ENCODE peak calls at places on chromosomes 1 and 21, in six cellular contexts. Q, B, R, I, O and K are unnamed samples.

GRCh38 chr1:34178072-34178471 is 1.4 kb downstream of the C1orf94 start:
- DNase-seq in Q (no peak), B (no peak), R (no peak), I (no peak), O (no peak), K (no peak)

GRCh38 chr21:46515109-46515508 is 56.4 kb downstream of the DIP2A start:
- DNase-seq in Q (peak; percentile 72), B (peak; percentile 75), R (peak; percentile 63), I (peak; percentile 18), O (no peak), K (no peak)

GRCh38 chr1:34929853-34930701 is 627 bp upstream of the DLGAP3 start:
- DNase-seq in Q (no peak), B (no peak), R (no peak), I (no peak), O (no peak), K (no peak)

GRCh38 chr1:37995773-37996379 is 6.1 kb upstream of the SF3A3 start:
- DNase-seq in Q (peak; percentile 93), B (no peak), R (peak; percentile 97), I (no peak), O (peak; percentile 82), K (peak; percentile 95)

GRCh38 chr1:214838351-214838750 is 235.4 kb downstream of the CENPF start:
- DNase-seq in Q (no peak), B (no peak), R (peak; percentile 44), I (no peak), O (no peak), K (no peak)

GRCh38 chr1:63651110-63651776 is 58.0 kb downstream of the PGM1 start:
- DNase-seq in Q (no peak), B (peak; percentile 21), R (peak; percentile 70), I (no peak), O (no peak), K (no peak)

GRCh38 chr1:156948708-156949107 is 28.3 kb downstream of the LRRC71 start:
- DNase-seq in Q (no peak), B (no peak), R (no peak), I (no peak), O (no peak), K (no peak)

GRCh38 chr1:177044390-177044789 is 120.1 kb downstream of the ASTN1 start:
- DNase-seq in Q (no peak), B (no peak), R (no peak), I (no peak), O (no peak), K (no peak)

GRCh38 chr1:244302889-244303609 is 148.7 kb downstream of the ADSS2 start:
- DNase-seq in Q (no peak), B (peak; percentile 53), R (no peak), I (no peak), O (peak; percentile 70), K (peak; percentile 87)

GRCh38 chr1:185338719-185339622 is 21.9 kb upstream of the IVNS1ABP start:
- DNase-seq in Q (no peak), B (no peak), R (peak; percentile 73), I (peak; percentile 67), O (peak; percentile 64), K (no peak)

GRCh38 chr1:153358691-153358975 is 979 bp downstream of the S100A9 start:
- DNase-seq in Q (no peak), B (no peak), R (no peak), I (no peak), O (no peak), K (no peak)

GRCh38 chr1:43879414-43879813 is 54.2 kb upstream of the ARTN start:
- DNase-seq in Q (no peak), B (no peak), R (no peak), I (no peak), O (no peak), K (no peak)

GRCh38 chr1:154837034-154837678 is 32.9 kb downstream of the KCNN3 start:
- DNase-seq in Q (peak; percentile 64), B (no peak), R (peak; percentile 43), I (no peak), O (no peak), K (no peak)

GRCh38 chr1:217562229-217562878 is 68.5 kb downstream of the GPATCH2 start:
- DNase-seq in Q (no peak), B (peak; percentile 2), R (peak; percentile 87), I (no peak), O (no peak), K (no peak)

GRCh38 chr1:182137546-182137945 is 76.0 kb upstream of the ZNF648 start:
- DNase-seq in Q (no peak), B (no peak), R (no peak), I (no peak), O (no peak), K (no peak)

GRCh38 chr1:152436593-152437338 is 22.7 kb upstream of the CRNN start:
- DNase-seq in Q (no peak), B (no peak), R (peak; percentile 10), I (no peak), O (no peak), K (no peak)

GRCh38 chr1:12179111-12179519 is 12.3 kb downstream of the TNFRSF1B start:
- DNase-seq in Q (no peak), B (peak; percentile 85), R (peak; percentile 62), I (no peak), O (no peak), K (no peak)

GRCh38 chr1:175338447-175339135 is 146.0 kb upstream of the KIAA0040 start:
- DNase-seq in Q (no peak), B (peak; percentile 10), R (no peak), I (peak; percentile 80), O (no peak), K (no peak)

GRCh38 chr1:17281775-17282181 is 26.2 kb upstream of the PADI4 start:
- DNase-seq in Q (no peak), B (no peak), R (no peak), I (no peak), O (no peak), K (no peak)

GRCh38 chr1:24393892-24394291 is 19.7 kb downstream of the STPG1 start:
- DNase-seq in Q (no peak), B (peak; percentile 59), R (peak; percentile 57), I (no peak), O (no peak), K (peak; percentile 11)

GRCh38 chr1:166915941-166916340 is 39.9 kb upstream of the TADA1 start:
- DNase-seq in Q (no peak), B (no peak), R (no peak), I (no peak), O (no peak), K (no peak)

GRCh38 chr1:235972316-235973090 is 92.4 kb downstream of the NID1 start:
- DNase-seq in Q (no peak), B (no peak), R (peak; percentile 88), I (peak; percentile 21), O (no peak), K (no peak)

GRCh38 chr21:44544566-44544965 is 4.6 kb upstream of the KRTAP10-1 start:
- DNase-seq in Q (no peak), B (no peak), R (no peak), I (no peak), O (no peak), K (no peak)

GRCh38 chr1:237031480-237031879 is 10.5 kb upstream of the RYR2 start:
- DNase-seq in Q (no peak), B (no peak), R (no peak), I (no peak), O (no peak), K (no peak)

GRCh38 chr21:35375115-35375514 is 326.0 kb upstream of the RUNX1 start:
- DNase-seq in Q (no peak), B (peak; percentile 66), R (peak; percentile 69), I (no peak), O (no peak), K (no peak)

GRCh38 chr1:119594386-119594785 is 53.7 kb downstream of the ZNF697 start:
- DNase-seq in Q (no peak), B (no peak), R (peak; percentile 59), I (no peak), O (no peak), K (no peak)

GRCh38 chr1:162977944-162978568 is 91.1 kb upstream of the RGS4 start:
- DNase-seq in Q (no peak), B (no peak), R (no peak), I (no peak), O (no peak), K (no peak)

GRCh38 chr1:36134805-36135339 is 9.8 kb upstream of the COL8A2 start:
- DNase-seq in Q (no peak), B (peak; percentile 54), R (peak; percentile 69), I (peak; percentile 60), O (no peak), K (no peak)

GRCh38 chr1:204409878-204410763 is 1.5 kb downstream of the PPP1R15B start:
- DNase-seq in Q (no peak), B (no peak), R (no peak), I (peak; percentile 23), O (no peak), K (no peak)
- H3K27ac ChIP-seq in Q (peak overlapping the region; percentile 98), B (peak overlapping the region; percentile 80), R (peak overlapping the region; percentile 95), I (peak overlapping the region; percentile 79), O (peak overlapping the region; percentile 99), K (peak overlapping the region; percentile 100)

GRCh38 chr1:25872708-25873107 is 2.8 kb downstream of the PAQR7 start:
- DNase-seq in Q (no peak), B (no peak), R (no peak), I (peak; percentile 53), O (no peak), K (no peak)
- H3K4me1 ChIP-seq in Q (peaks cover 17% of the 10 kb centered on the region), B (peaks cover 16% of the 10 kb centered on the region), R (peaks cover 24% of the 10 kb centered on the region), I (peaks cover 45% of the 10 kb centered on the region), O (peaks cover 40% of the 10 kb centered on the region), K (peaks cover 62% of the 10 kb centered on the region)

DNA sequence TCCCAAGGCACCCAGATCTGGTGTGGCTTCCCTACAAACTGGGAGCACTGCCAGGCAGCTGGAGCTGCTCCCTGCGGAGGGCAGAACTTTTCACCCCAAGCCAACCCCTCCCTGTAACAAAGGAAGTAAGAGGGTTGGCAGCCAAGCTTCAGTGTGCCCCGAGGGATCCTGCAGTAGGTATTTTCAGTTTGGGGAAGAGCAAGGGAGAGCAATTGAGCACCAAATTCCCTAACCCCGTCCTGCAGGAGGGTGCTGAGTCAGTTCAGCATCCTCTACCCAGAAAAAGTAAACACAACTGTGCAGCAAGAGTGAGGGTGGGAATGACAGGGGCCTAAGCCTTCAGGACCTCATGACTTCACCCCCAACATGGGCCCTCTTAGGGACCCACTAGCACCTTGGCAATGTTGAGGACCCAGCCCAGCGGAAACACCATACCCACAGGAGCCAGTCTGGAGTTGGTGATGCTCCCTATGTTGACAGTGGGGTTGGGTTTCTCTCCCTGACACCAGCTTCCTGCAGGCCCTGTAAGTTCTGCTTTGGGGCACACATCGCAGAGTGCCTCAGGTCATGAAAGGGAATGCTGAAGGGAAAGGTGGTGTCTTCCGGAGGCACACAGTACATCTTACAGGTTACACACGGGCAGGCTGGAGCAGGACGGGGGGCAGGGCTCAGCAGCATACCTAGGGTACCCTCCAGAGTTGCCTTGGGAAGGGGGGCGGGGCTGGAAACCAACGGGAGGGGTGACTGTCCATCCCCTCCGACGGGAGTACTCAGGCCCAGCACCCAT is 14.8 kb downstream of the SH3BP5L start:
- DNase-seq in Q (peak; percentile 76), B (no peak), R (peak; percentile 62), I (no peak), O (no peak), K (no peak)
- H3K27ac ChIP-seq in Q (no peak overlapping the region), B (no peak overlapping the region), R (no peak overlapping the region), I (no peak overlapping the region), O (no peak overlapping the region), K (no peak overlapping the region)

GRCh38 chr1:86981482-86982311 is 67.3 kb downstream of the HS2ST1 start:
- DNase-seq in Q (no peak), B (no peak), R (no peak), I (no peak), O (no peak), K (no peak)
- H3K4me1 ChIP-seq in Q (no peaks in the 10 kb centered on the region), B (no peaks in the 10 kb centered on the region), R (no peaks in the 10 kb centered on the region), I (no peaks in the 10 kb centered on the region), O (no peaks in the 10 kb centered on the region), K (peaks cover 6% of the 10 kb centered on the region)